ENCODE peak calls at places on chromosome 9, in five cellular contexts. Y, M, N, Z and Q are unnamed samples.

GRCh38 chr9:93686127-93686879 is 109.9 kb downstream of the PHF2 start:
- DNase-seq in N (peak), Y (no peak), M (no peak), Z (no peak), Q (no peak)

GRCh38 chr9:36163840-36164175 is 5.4 kb upstream of the CCIN start:
- DNase-seq in Z (no peak), Y (no peak), N (no peak), M (no peak), Q (no peak)

GRCh38 chr9:129981180-129981907 is 61.6 kb downstream of the FNBP1 start:
- DNase-seq in Y (no peak), Z (no peak), M (peak), N (no peak), Q (peak)

GRCh38 chr9:91154686-91155085 is 207.0 kb downstream of the AUH start:
- DNase-seq in Y (no peak), M (no peak), N (no peak), Z (no peak), Q (no peak)

GRCh38 chr9:120385606-120386389 is 194.2 kb downstream of the CDK5RAP2 start:
- DNase-seq in Z (no peak), N (no peak), M (no peak), Y (no peak), Q (no peak)

GRCh38 chr9:95125652-95126051 is 191.9 kb downstream of the FANCC start:
- DNase-seq in Z (no peak), M (no peak), N (no peak), Y (no peak), Q (no peak)

GRCh38 chr9:137064027-137064879 is 6.1 kb downstream of the SAPCD2 start:
- DNase-seq in Z (no peak), M (peak), Y (peak), N (peak), Q (peak)

GRCh38 chr9:18976368-18977238 is 56.4 kb downstream of the SAXO1 start:
- DNase-seq in Y (no peak), Z (no peak), N (no peak), M (no peak), Q (no peak)

GRCh38 chr9:18799420-18799819 is 233.6 kb downstream of the SAXO1 start:
- DNase-seq in Z (no peak), Y (no peak), M (no peak), N (no peak), Q (no peak)

GRCh38 chr9:113503131-113503541 is 39.6 kb downstream of the RGS3 start:
- DNase-seq in Z (no peak), N (no peak), M (no peak), Y (no peak), Q (no peak)

GRCh38 chr9:6877671-6878161 is 119.9 kb downstream of the KDM4C start:
- DNase-seq in N (no peak), M (no peak), Y (no peak), Z (no peak), Q (no peak)

GRCh38 chr9:35452481-35452880 is 37.4 kb upstream of the RUSC2 start:
- DNase-seq in N (no peak), Y (no peak), Z (no peak), M (no peak), Q (no peak)

GRCh38 chr9:27880135-27880534 is 306.9 kb upstream of the C9orf72 start:
- DNase-seq in Z (no peak), N (no peak), M (no peak), Y (no peak), Q (no peak)

GRCh38 chr9:72788966-72789365 is 163.9 kb downstream of the ALDH1A1 start:
- DNase-seq in N (no peak), Z (peak), M (no peak), Y (no peak), Q (no peak)

GRCh38 chr9:4828776-4829175 is 36.0 kb downstream of the RCL1 start:
- DNase-seq in M (no peak), Y (no peak), N (no peak), Z (no peak), Q (no peak)

GRCh38 chr9:34154052-34154451 is 24.8 kb upstream of the UBAP1 start:
- DNase-seq in N (no peak), Y (no peak), Z (no peak), M (no peak), Q (no peak)

GRCh38 chr9:125214186-125214585 is 13.8 kb downstream of the RABEPK start:
- DNase-seq in N (no peak), Y (no peak), Z (no peak), M (no peak), Q (no peak)

GRCh38 chr9:27528886-27529315 is 713 bp downstream of the MOB3B start:
- DNase-seq in Z (no peak), M (peak), Y (no peak), N (peak), Q (peak)

GRCh38 chr9:12426198-12426864 is 266.9 kb upstream of the TYRP1 start:
- DNase-seq in N (no peak), Y (no peak), M (no peak), Z (no peak), Q (no peak)

GRCh38 chr9:126499005-126499910 is 114.5 kb upstream of the LMX1B start:
- DNase-seq in Y (no peak), M (no peak), N (peak), Z (no peak), Q (no peak)

GRCh38 chr9:1429328-1429727 is 379.2 kb downstream of the DMRT2 start:
- DNase-seq in M (no peak), N (no peak), Y (no peak), Z (no peak), Q (no peak)

GRCh38 chr9:89505795-89506385 is 8.0 kb upstream of the SEMA4D start:
- DNase-seq in Z (no peak), Y (no peak), M (no peak), N (no peak), Q (no peak)

GRCh38 chr9:88722753-88723152 is 187.8 kb downstream of the NXNL2 start:
- DNase-seq in M (no peak), Z (no peak), N (no peak), Y (no peak), Q (no peak)

GRCh38 chr9:130579738-130580463 is 524 bp downstream of the FUBP3 start:
- DNase-seq in Z (no peak), Y (no peak), N (no peak), M (no peak), Q (no peak)

GRCh38 chr9:114177423-114178064 is 22.2 kb downstream of the COL27A1 start:
- DNase-seq in N (no peak), M (no peak), Y (no peak), Z (no peak), Q (no peak)

GRCh38 chr9:14221558-14221957 is 92.4 kb downstream of the NFIB start:
- DNase-seq in Y (no peak), N (no peak), M (no peak), Z (peak), Q (no peak)

GRCh38 chr9:134570151-134570621 is 71.4 kb upstream of the COL5A1 start:
- DNase-seq in Y (no peak), N (no peak), M (peak), Z (no peak), Q (no peak)

GRCh38 chr9:82535432-82535998 is 527.4 kb downstream of the RASEF start:
- DNase-seq in M (no peak), Y (no peak), N (no peak), Z (no peak), Q (no peak)

GRCh38 chr9:113556877-113557593 is 93.5 kb downstream of the RGS3 start:
- DNase-seq in Z (no peak), Y (no peak), N (no peak), M (peak), Q (no peak)

GRCh38 chr9:100104314-100104713 is 5.3 kb downstream of the INVS start:
- DNase-seq in Y (no peak), M (no peak), Z (no peak), N (no peak), Q (no peak)

GRCh38 chr9:71916834-71917534 is 5.5 kb downstream of the C9orf85 start:
- DNase-seq in Z (no peak), N (peak), Y (no peak), M (no peak), Q (no peak)

GRCh38 chr9:113464286-113464660 is 746 bp downstream of the RGS3 start:
- DNase-seq in N (no peak), M (no peak), Y (no peak), Z (no peak), Q (no peak)